ENCODE peak calls at places on chromosomes 16 and 17, in seven cellular contexts. Z is ureter, E is astrocyte of the spinal cord, G is A172, H is A549, S is lung, Q is glutamatergic neuron. I is an unnamed sample.

GRCh38 chr17:79990051-79990592 is 45.5 kb downstream of the TBC1D16 start:
- DNase-seq in Z (no peak), E (no peak), G (no peak), H (no peak), S (no peak), Q (no peak), I (no peak)

GRCh38 chr17:69820881-69821473 is 254.0 kb upstream of the KCNJ16 start:
- DNase-seq in Z (no peak), E (no peak), G (no peak), H (no peak), S (no peak), Q (no peak), I (no peak)

GRCh38 chr16:56356276-56357241 is 68.8 kb downstream of the AMFR start:
- DNase-seq in Z (peak; percentile 82), E (peak; percentile 89), G (peak; percentile 83), H (peak; percentile 91), S (peak; percentile 75), Q (peak; percentile 88), I (peak; percentile 96)

GRCh38 chr17:69406906-69407305 is 7.6 kb upstream of the MAP2K6 start:
- DNase-seq in Z (no peak), E (no peak), G (no peak), H (no peak), S (no peak), Q (no peak), I (no peak)

GRCh38 chr17:72466199-72466598 is 345.4 kb downstream of the SOX9 start:
- DNase-seq in Z (no peak), E (peak; percentile 68), G (peak; percentile 94), H (peak; percentile 87), S (peak; percentile 35), Q (no peak), I (no peak)

GRCh38 chr17:55056530-55056929 is 88.0 kb downstream of the STXBP4 start:
- DNase-seq in Z (peak; percentile 46), E (peak; percentile 16), G (peak; percentile 2), H (no peak), S (peak; percentile 29), Q (no peak), I (no peak)

GRCh38 chr17:36463916-36464764 is 22.3 kb upstream of the ZNHIT3 start:
- DNase-seq in Z (peak; percentile 79), E (peak; percentile 72), G (peak; percentile 77), H (peak; percentile 74), S (peak; percentile 41), Q (peak; percentile 71), I (peak; percentile 89)

GRCh38 chr16:89912143-89912542 is 6.5 kb upstream of the MC1R start:
- DNase-seq in Z (no peak), E (no peak), G (no peak), H (no peak), S (no peak), Q (no peak), I (no peak)

GRCh38 chr17:43342601-43342905 is 56.2 kb upstream of the ARL4D start:
- DNase-seq in Z (no peak), E (no peak), G (no peak), H (no peak), S (no peak), Q (no peak), I (no peak)

GRCh38 chr17:28545787-28546415 is 6.5 kb downstream of the UNC119 start:
- DNase-seq in Z (no peak), E (no peak), G (no peak), H (no peak), S (no peak), Q (no peak), I (no peak)

GRCh38 chr16:86072328-86073102 is 173.6 kb downstream of the IRF8 start:
- DNase-seq in Z (peak; percentile 81), E (peak; percentile 70), G (peak; percentile 73), H (peak; percentile 64), S (peak; percentile 50), Q (peak; percentile 80), I (peak; percentile 76)

GRCh38 chr16:55909876-55910275 is 34.7 kb upstream of the CES5A start:
- DNase-seq in Z (no peak), E (no peak), G (no peak), H (no peak), S (no peak), Q (no peak), I (no peak)

GRCh38 chr16:71894229-71894920 is 956 bp upstream of the IST1 start:
- DNase-seq in Z (peak; percentile 46), E (peak; percentile 70), G (peak; percentile 56), H (no peak), S (peak; percentile 37), Q (peak; percentile 39), I (peak; percentile 88)

GRCh38 chr17:76173474-76173873 is 32.4 kb upstream of the FOXJ1 start:
- DNase-seq in Z (no peak), E (no peak), G (no peak), H (no peak), S (no peak), Q (no peak), I (no peak)

GRCh38 chr17:31456814-31457213 is 65.3 kb downstream of the RAB11FIP4 start:
- DNase-seq in Z (no peak), E (no peak), G (no peak), H (no peak), S (no peak), Q (no peak), I (no peak)

GRCh38 chr17:76714822-76715461 is 4.2 kb upstream of the MXRA7 start:
- DNase-seq in Z (peak; percentile 80), E (peak; percentile 67), G (peak; percentile 52), H (no peak), S (peak; percentile 77), Q (peak; percentile 83), I (peak; percentile 53)

GRCh38 chr17:9728564-9728963 is 62.8 kb downstream of the DHRS7C start:
- DNase-seq in Z (no peak), E (no peak), G (no peak), H (no peak), S (no peak), Q (no peak), I (no peak)

GRCh38 chr17:57868007-57868774 is 18.3 kb upstream of the MRPS23 start:
- DNase-seq in Z (peak; percentile 88), E (peak; percentile 95), G (peak; percentile 96), H (peak; percentile 97), S (peak; percentile 67), Q (peak; percentile 62), I (no peak)

GRCh38 chr16:87598431-87598830 is 3.9 kb upstream of the JPH3 start:
- DNase-seq in Z (no peak), E (no peak), G (no peak), H (no peak), S (no peak), Q (no peak), I (no peak)

GRCh38 chr16:3861808-3862451 is 18.6 kb downstream of the CREBBP start:
- DNase-seq in Z (no peak), E (peak; percentile 39), G (peak; percentile 48), H (no peak), S (no peak), Q (no peak), I (no peak)

GRCh38 chr16:50509521-50510341 is 38.5 kb upstream of the NKD1 start:
- DNase-seq in Z (no peak), E (peak; percentile 5), G (peak; percentile 7), H (no peak), S (no peak), Q (no peak), I (peak; percentile 54)

GRCh38 chr17:27889711-27890251 is 3.4 kb downstream of the LYRM9 start:
- DNase-seq in Z (no peak), E (no peak), G (no peak), H (no peak), S (no peak), Q (no peak), I (no peak)

GRCh38 chr16:16028311-16028999 is 79.0 kb downstream of the ABCC1 start:
- DNase-seq in Z (no peak), E (no peak), G (no peak), H (no peak), S (no peak), Q (no peak), I (no peak)

GRCh38 chr16:86365513-86366040 is 144.8 kb upstream of the FOXF1 start:
- DNase-seq in Z (no peak), E (no peak), G (no peak), H (no peak), S (no peak), Q (no peak), I (no peak)

GRCh38 chr17:39527220-39527813 is 66.0 kb downstream of the CDK12 start:
- DNase-seq in Z (no peak), E (no peak), G (no peak), H (no peak), S (no peak), Q (no peak), I (no peak)

GRCh38 chr16:88511911-88512310 is 58.3 kb upstream of the ZC3H18 start:
- DNase-seq in Z (no peak), E (no peak), G (no peak), H (no peak), S (no peak), Q (no peak), I (no peak)

GRCh38 chr17:20085283-20085875 is 76.2 kb downstream of the SPECC1 start:
- DNase-seq in Z (no peak), E (peak; percentile 63), G (no peak), H (no peak), S (no peak), Q (no peak), I (no peak)

GRCh38 chr17:77840156-77840555 is 118.3 kb upstream of the TNRC6C start:
- DNase-seq in Z (no peak), E (peak; percentile 42), G (no peak), H (no peak), S (no peak), Q (no peak), I (no peak)

GRCh38 chr16:28863929-28864886 is 565 bp downstream of the SH2B1 start:
- DNase-seq in Z (no peak), E (peak; percentile 48), G (no peak), H (no peak), S (no peak), Q (no peak), I (no peak)

I was measured in posterior cingulate gyrus.